ENCODE peak calls at places on chromosomes 16 and 17, in ten cellular contexts. I is H9; E is T-cell; F is LoVo; P is RPMI7951; Q is RWPE2; O is HepG2; U is M059J; L is NB4; M is CD8-positive, alpha-beta memory T cell. R is an unnamed sample.

GRCh38 chr17:81439926-81440450 is 44.7 kb downstream of the BAHCC1 start:
- DNase-seq in P (no peak), E (no peak), F (no peak), Q (no peak), L (no peak), U (no peak), O (no peak), I (no peak), M (no peak), R (no peak)

GRCh38 chr16:20084624-20085226 is 11.0 kb upstream of the GPR139 start:
- DNase-seq in F (peak), O (peak), I (no peak), Q (no peak), E (no peak), P (peak), U (no peak), M (no peak), L (peak), R (no peak)

GRCh38 chr17:48545022-48545376 is at the start of gene HOXB2:
- DNase-seq in L (no peak), P (peak), O (no peak), U (peak), I (no peak), M (no peak), F (no peak), E (no peak), Q (no peak), R (peak)

GRCh38 chr16:66387817-66388332 is 21.4 kb downstream of the CDH5 start:
- DNase-seq in P (no peak), F (no peak), U (no peak), M (no peak), L (no peak), I (no peak), O (peak), E (no peak), Q (no peak), R (no peak)

GRCh38 chr16:1859650-1860049 is 12.3 kb downstream of the MEIOB start:
- DNase-seq in F (peak), U (no peak), M (no peak), O (no peak), I (peak), L (no peak), P (no peak), Q (no peak), E (no peak), R (no peak)

GRCh38 chr17:19383681-19384470 is 3.1 kb downstream of the MFAP4 start:
- DNase-seq in I (no peak), F (no peak), U (no peak), P (no peak), L (no peak), M (no peak), O (no peak), E (no peak), Q (no peak), R (no peak)

GRCh38 chr17:56912105-56912999 is 1.5 kb downstream of the TRIM25 start:
- DNase-seq in O (peak), P (no peak), Q (no peak), F (no peak), U (no peak), M (no peak), L (peak), I (no peak), E (no peak), R (no peak)

GRCh38 chr17:33696102-33696501 is 403.0 kb upstream of the ASIC2 start:
- DNase-seq in L (no peak), O (no peak), M (no peak), F (no peak), Q (no peak), E (no peak), P (no peak), U (no peak), I (no peak), R (no peak)

GRCh38 chr16:35208001-35208935 is 1748.9 kb downstream of the TP53TG3F start:
- DNase-seq in M (no peak), L (no peak), P (no peak), E (no peak), O (no peak), F (no peak), Q (no peak), I (no peak), U (no peak), R (no peak)

GRCh38 chr17:19387921-19388521 is 1.0 kb upstream of the MFAP4 start:
- DNase-seq in Q (no peak), F (peak), I (no peak), U (peak), O (no peak), L (no peak), E (no peak), P (peak), M (no peak), R (peak)

GRCh38 chr17:42307362-42307927 is 19.1 kb downstream of the STAT5A start:
- DNase-seq in E (no peak), M (no peak), O (no peak), L (no peak), U (no peak), F (no peak), P (no peak), I (no peak), Q (no peak), R (no peak)

GRCh38 chr17:5211458-5211857 is 19.8 kb upstream of the ZNF594 start:
- DNase-seq in U (no peak), E (no peak), L (no peak), F (no peak), O (no peak), P (no peak), I (no peak), Q (no peak), M (no peak), R (no peak)

GRCh38 chr17:50549256-50549941 is 2.4 kb downstream of the SPATA20 start:
- DNase-seq in F (no peak), I (no peak), L (no peak), U (no peak), M (no peak), E (no peak), P (no peak), Q (no peak), O (no peak), R (no peak)

GRCh38 chr16:70478912-70479341 is 24.5 kb downstream of the FCSK start:
- DNase-seq in I (peak), F (no peak), Q (no peak), U (no peak), E (no peak), P (no peak), O (no peak), L (no peak), M (no peak), R (no peak)

GRCh38 chr16:89155851-89156739 is 15.5 kb upstream of the CDH15 start:
- DNase-seq in M (no peak), Q (no peak), U (no peak), L (no peak), F (no peak), O (no peak), P (peak), E (no peak), I (no peak), R (no peak)

GRCh38 chr17:6503641-6504195 is 52.6 kb downstream of the PITPNM3 start:
- DNase-seq in Q (no peak), M (no peak), P (no peak), E (no peak), I (no peak), L (no peak), O (no peak), U (no peak), F (no peak), R (no peak)

GRCh38 chr17:78967782-78968362 is 11.9 kb downstream of the LGALS3BP start:
- DNase-seq in I (no peak), U (peak), O (no peak), E (no peak), F (no peak), L (no peak), Q (no peak), P (no peak), M (no peak), R (peak)

GRCh38 chr16:23615805-23616204 is 19.7 kb upstream of the NDUFAB1 start:
- DNase-seq in P (no peak), L (no peak), I (no peak), Q (no peak), E (no peak), O (no peak), M (no peak), U (no peak), F (no peak), R (no peak)

GRCh38 chr16:86669285-86669805 is 91.0 kb downstream of the FOXL1 start:
- DNase-seq in O (no peak), Q (no peak), M (no peak), P (no peak), U (no peak), L (no peak), I (no peak), E (no peak), F (no peak), R (no peak)

GRCh38 chr16:51150159-51150893 is 744 bp downstream of the SALL1 start:
- DNase-seq in F (no peak), P (no peak), Q (no peak), O (no peak), E (no peak), M (no peak), U (peak), L (peak), I (no peak), R (peak)

GRCh38 chr16:81094771-81095251 is 1.4 kb downstream of the GCSH start:
- DNase-seq in I (no peak), U (no peak), F (no peak), O (no peak), Q (no peak), M (no peak), E (no peak), P (peak), L (peak), R (peak)

GRCh38 chr17:15238064-15238463 is 27.1 kb downstream of the PMP22 start:
- DNase-seq in M (no peak), U (no peak), F (no peak), E (no peak), L (peak), P (no peak), Q (no peak), O (no peak), I (no peak), R (no peak)

GRCh38 chr17:31413871-31414589 is 22.6 kb downstream of the RAB11FIP4 start:
- DNase-seq in O (no peak), E (no peak), U (peak), M (no peak), Q (no peak), P (peak), L (peak), F (no peak), I (no peak), R (peak)

GRCh38 chr16:1451702-1452392 is 7.5 kb upstream of the CCDC154 start:
- DNase-seq in Q (no peak), I (no peak), F (no peak), E (no peak), L (no peak), P (no peak), O (no peak), U (no peak), M (no peak), R (no peak)

GRCh38 chr17:78342438-78343098 is 17.3 kb downstream of the SOCS3 start:
- DNase-seq in P (peak), F (no peak), M (no peak), I (peak), U (peak), E (no peak), L (peak), Q (no peak), O (no peak), R (peak)

R was measured in kidney tubule cell.